ENCODE peak calls at places on chromosomes 2 and 18, in five cellular contexts. E is SK-N-MC, A is neuronal stem cell, R is GM23248, B is K562. H is an unnamed sample.

GRCh38 chr2:224847961-224848850 is 132.0 kb upstream of the CCDC195 start:
- DNase-seq in E (peak; percentile 86), B (no peak), R (peak; percentile 73), A (no peak), H (no peak)

GRCh38 chr2:235264121-235264493 is 229.7 kb upstream of the AGAP1 start:
- DNase-seq in E (no peak), R (no peak), A (no peak), B (no peak), H (no peak)

GRCh38 chr2:85269959-85270358 is 57.8 kb downstream of the TGOLN2 start:
- DNase-seq in E (no peak), A (no peak), B (no peak), R (no peak), H (no peak)

GRCh38 chr18:730692-731091 is 18.3 kb upstream of the ENOSF1 start:
- DNase-seq in R (peak; percentile 22), A (no peak), E (no peak), B (no peak), H (peak; percentile 14)

GRCh38 chr18:7512326-7512725 is 54.8 kb upstream of the PTPRM start:
- DNase-seq in A (no peak), E (peak; percentile 8), B (no peak), R (peak; percentile 46), H (no peak)

GRCh38 chr2:53668624-53669026 is 99.0 kb upstream of the CHAC2 start:
- DNase-seq in E (no peak), R (no peak), B (peak; percentile 86), A (no peak), H (no peak)

GRCh38 chr2:209648714-209649113 is 122.9 kb upstream of the UNC80 start:
- DNase-seq in R (peak; percentile 83), A (no peak), E (no peak), B (no peak), H (no peak)

GRCh38 chr2:62112192-62112591 is 83.7 kb upstream of the B3GNT2 start:
- DNase-seq in E (peak; percentile 10), R (peak; percentile 35), A (no peak), B (no peak), H (no peak)

GRCh38 chr2:174263989-174264388 is 15.7 kb upstream of the OLA1 start:
- DNase-seq in B (no peak), R (peak; percentile 80), E (no peak), A (no peak), H (no peak)

GRCh38 chr18:23217781-23218180 is 82.5 kb downstream of the CABLES1 start:
- DNase-seq in B (no peak), A (no peak), E (no peak), R (no peak), H (no peak)

GRCh38 chr2:33412920-33413319 is 63.5 kb upstream of the RASGRP3 start:
- DNase-seq in B (peak; percentile 45), A (no peak), E (no peak), R (peak; percentile 71), H (no peak)

GRCh38 chr2:161170917-161171594 is 10.8 kb downstream of the TANK start:
- DNase-seq in R (peak; percentile 50), A (no peak), E (no peak), B (no peak), H (peak; percentile 67)

GRCh38 chr2:116877274-116877673 is 937.2 kb upstream of the DDX18 start:
- DNase-seq in B (no peak), A (no peak), R (no peak), E (no peak), H (no peak)

GRCh38 chr2:44713170-44713569 is 228.3 kb upstream of the SIX3 start:
- DNase-seq in E (no peak), R (no peak), A (no peak), B (no peak), H (no peak)

GRCh38 chr2:191682148-191682547 is 4.2 kb downstream of the NABP1 start:
- DNase-seq in B (no peak), A (no peak), R (peak; percentile 66), E (no peak), H (no peak)
- H3K4me3 ChIP-seq in B (no peak overlapping the region), A (no peak overlapping the region), R (peak overlapping the region; percentile 97), E (no peak overlapping the region), H (no peak overlapping the region)

DNA sequence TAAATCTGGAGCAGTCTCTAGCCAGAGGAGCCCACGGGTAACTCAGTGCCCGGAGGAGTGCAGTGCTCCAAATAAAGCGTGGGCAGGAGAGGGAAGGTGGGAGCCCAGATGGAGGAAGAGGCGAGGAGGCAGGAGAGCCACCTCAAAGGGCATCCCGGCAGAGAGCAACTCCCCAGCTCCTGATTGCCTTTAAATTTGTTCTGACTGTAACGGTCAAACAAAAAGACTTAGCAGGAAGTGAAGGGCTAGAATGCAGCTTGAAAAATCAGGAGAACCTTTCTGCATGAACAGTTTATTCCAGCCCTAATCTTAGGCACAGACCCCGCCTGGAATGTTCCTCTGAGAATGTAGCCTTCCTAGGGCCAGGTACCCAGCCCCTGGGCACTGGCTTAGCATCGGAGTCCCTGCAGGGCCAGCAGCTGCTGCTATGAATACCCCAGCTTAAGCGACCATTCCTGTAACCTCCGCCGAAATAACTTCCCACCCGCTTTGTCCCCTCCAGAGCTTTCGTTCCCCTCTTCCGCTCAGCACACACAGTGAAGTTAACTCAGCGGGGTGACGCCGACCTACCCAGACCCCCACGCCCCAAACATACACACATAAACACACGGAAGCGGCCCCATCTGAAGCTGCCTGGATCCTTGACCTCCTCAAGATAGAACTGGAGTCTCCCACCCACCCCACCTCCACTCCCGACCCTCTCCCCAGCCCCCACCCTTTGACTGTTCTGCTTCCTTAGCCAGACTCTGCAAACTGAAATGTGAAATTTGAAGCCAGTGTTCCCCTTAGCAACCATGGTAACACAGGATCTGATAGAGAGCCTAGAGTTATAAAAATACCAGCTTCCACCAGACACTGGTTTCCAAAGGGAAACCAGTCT is 123.2 kb downstream of the SMAD7 start:
- DNase-seq in R (peak; percentile 80), B (no peak), A (peak; percentile 55), E (no peak), H (no peak)
- H3K9ac ChIP-seq in R (peak overlapping the region; percentile 72), B (peak overlapping the region; percentile 23), A (no peak overlapping the region), E (no peak overlapping the region), H (peak overlapping the region; percentile 16)

DNA sequence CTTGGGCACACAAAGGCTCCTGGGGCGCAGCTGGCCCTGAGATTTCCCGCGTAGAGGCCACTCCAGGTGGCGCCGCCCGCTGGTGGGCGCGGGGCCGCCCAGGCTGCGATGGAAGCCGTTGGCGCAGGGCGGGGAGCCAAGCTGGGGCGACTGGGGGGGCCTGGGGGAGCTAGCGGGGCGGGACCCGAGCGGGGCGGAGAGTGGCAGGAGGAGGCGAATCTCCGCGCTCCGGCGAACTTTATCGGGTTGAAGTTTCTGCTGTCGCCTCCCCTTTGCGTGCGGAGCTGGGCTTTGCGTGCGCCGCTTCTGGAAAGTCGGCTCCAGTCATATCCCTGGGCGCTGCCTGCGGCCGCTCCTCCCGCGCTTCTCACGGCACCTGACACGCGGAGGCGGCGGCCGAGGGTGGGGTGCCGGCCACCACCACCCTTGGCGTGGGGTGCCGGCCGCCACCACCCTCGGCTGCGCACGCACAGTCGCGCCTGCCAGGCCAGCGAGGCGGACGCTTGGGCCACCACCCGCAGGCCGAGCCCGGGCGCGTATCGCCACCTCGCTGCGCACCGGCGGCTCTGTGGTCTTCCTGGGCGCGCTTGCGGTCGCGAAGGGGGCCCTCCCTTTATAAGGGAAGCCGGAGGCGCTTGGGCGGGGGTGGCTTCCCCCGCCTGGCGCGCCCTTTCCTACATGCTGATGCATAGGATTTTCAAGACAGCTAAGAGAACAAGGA is 919 bp upstream of the CYP1B1 start:
- DNase-seq in E (no peak), B (no peak), R (peak; percentile 98), A (peak; percentile 65), H (peak; percentile 53)
- H3K4me3 ChIP-seq in E (peak overlapping the region; percentile 88), B (peak overlapping the region; percentile 10), R (peak overlapping the region; percentile 73), A (peak overlapping the region; percentile 87), H (peak overlapping the region; percentile 46)

GRCh38 chr18:55003695-55004094 is 44.4 kb upstream of the CCDC68 start:
- DNase-seq in B (no peak), A (no peak), E (no peak), R (no peak), H (no peak)
- H3K9ac ChIP-seq in B (no peak overlapping the region), A (no peak overlapping the region), E (no peak overlapping the region), R (no peak overlapping the region), H (no peak overlapping the region)

GRCh38 chr2:112831956-112832567 is 4.5 kb downstream of the IL1B start:
- DNase-seq in B (no peak), A (no peak), E (no peak), R (no peak), H (no peak)
- H3K4me3 ChIP-seq in B (no peak overlapping the region), A (no peak overlapping the region), E (no peak overlapping the region), R (no peak overlapping the region), H (no peak overlapping the region)

GRCh38 chr18:40414155-40414754 is 1540.8 kb upstream of the PIK3C3 start:
- DNase-seq in R (peak; percentile 55), E (no peak), A (no peak), B (no peak), H (no peak)

GRCh38 chr18:40415224-40415791 is 1539.7 kb upstream of the PIK3C3 start:
- DNase-seq in E (no peak), R (peak; percentile 8), B (no peak), A (no peak), H (no peak)

GRCh38 chr18:40413160-40413559 is 1541.9 kb upstream of the PIK3C3 start:
- DNase-seq in E (no peak), A (peak; percentile 35), B (no peak), R (peak; percentile 56), H (no peak)

GRCh38 chr18:40417501-40417900 is 1537.5 kb upstream of the PIK3C3 start:
- DNase-seq in E (no peak), R (no peak), A (no peak), B (no peak), H (no peak)

DNA sequence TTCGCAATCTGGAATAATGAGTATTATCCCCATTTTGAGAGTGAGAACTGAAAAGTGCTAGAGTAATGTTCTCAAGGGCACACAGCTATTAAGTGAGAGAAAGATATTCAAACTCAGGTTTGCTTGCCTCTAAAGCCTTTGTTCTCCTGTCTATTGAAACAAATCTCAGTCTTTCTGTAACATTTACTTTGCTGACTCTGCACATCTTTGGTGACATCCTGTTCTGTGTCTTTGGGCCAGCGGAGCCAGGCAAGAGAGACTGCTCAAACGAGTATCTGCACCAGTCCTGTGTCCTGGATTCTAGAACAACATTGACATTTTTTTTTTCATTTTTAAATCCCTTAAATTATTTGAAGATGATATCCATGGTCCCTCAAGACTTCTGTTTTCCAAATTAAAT is 1539.2 kb upstream of the PIK3C3 start:
- DNase-seq in E (no peak), A (no peak), R (no peak), B (no peak), H (no peak)
- H3K9ac ChIP-seq in E (no peak overlapping the region), A (no peak overlapping the region), R (no peak overlapping the region), B (no peak overlapping the region), H (no peak overlapping the region)

H was measured in Karpas-422.